ENCODE peak calls at places on chromosomes 5 and 9, in six cellular contexts. One of them, this sample, is unnamed.

GRCh38 chr5:175384724-175385552 is 59.0 kb downstream of the DRD1 start:
- DNase-seq in A549: no peak
- DNase-seq in HepG2: no peak
- DNase-seq in K562: no peak
- DNase-seq in endothelial cell of umbilical vein: no peak
- DNase-seq in GM12878: no peak
- DNase-seq in this sample: no peak

GRCh38 chr5:43034591-43034968 is 5.5 kb downstream of the ANXA2R start:
- DNase-seq in A549: no peak
- DNase-seq in HepG2: no peak
- DNase-seq in K562: no peak
- DNase-seq in endothelial cell of umbilical vein: peak; percentile 84
- DNase-seq in GM12878: no peak
- DNase-seq in this sample: peak; percentile 39

GRCh38 chr5:175195698-175196656 is 248.0 kb downstream of the DRD1 start:
- DNase-seq in A549: peak; percentile 25
- DNase-seq in HepG2: peak; percentile 78
- DNase-seq in K562: no peak
- DNase-seq in endothelial cell of umbilical vein: no peak
- DNase-seq in GM12878: no peak
- DNase-seq in this sample: peak; percentile 3

GRCh38 chr5:145960166-145960565 is 23.8 kb downstream of the SH3RF2 start:
- DNase-seq in A549: no peak
- DNase-seq in HepG2: no peak
- DNase-seq in K562: no peak
- DNase-seq in endothelial cell of umbilical vein: no peak
- DNase-seq in GM12878: no peak
- DNase-seq in this sample: no peak

GRCh38 chr9:127528407-127529251 is 77.3 kb downstream of the LRSAM1 start:
- DNase-seq in A549: no peak
- DNase-seq in HepG2: no peak
- DNase-seq in K562: no peak
- DNase-seq in endothelial cell of umbilical vein: peak; percentile 88
- DNase-seq in GM12878: no peak
- DNase-seq in this sample: no peak

GRCh38 chr9:96080364-96080763 is 204.9 kb downstream of the ERCC6L2 start:
- DNase-seq in A549: peak; percentile 82
- DNase-seq in HepG2: no peak
- DNase-seq in K562: no peak
- DNase-seq in endothelial cell of umbilical vein: no peak
- DNase-seq in GM12878: no peak
- DNase-seq in this sample: no peak

GRCh38 chr9:14520341-14520740 is 172.9 kb downstream of the ZDHHC21 start:
- DNase-seq in A549: no peak
- DNase-seq in HepG2: no peak
- DNase-seq in K562: no peak
- DNase-seq in endothelial cell of umbilical vein: no peak
- DNase-seq in GM12878: no peak
- DNase-seq in this sample: no peak

GRCh38 chr9:100308965-100309564 is 43.7 kb downstream of the TEX10 start:
- DNase-seq in A549: no peak
- DNase-seq in HepG2: no peak
- DNase-seq in K562: no peak
- DNase-seq in endothelial cell of umbilical vein: no peak
- DNase-seq in GM12878: no peak
- DNase-seq in this sample: no peak

GRCh38 chr5:156971848-156972525 is 9.0 kb upstream of the TIMD4 start:
- DNase-seq in A549: no peak
- DNase-seq in HepG2: no peak
- DNase-seq in K562: no peak
- DNase-seq in endothelial cell of umbilical vein: no peak
- DNase-seq in GM12878: no peak
- DNase-seq in this sample: no peak

GRCh38 chr9:89483592-89484474 is 14.1 kb downstream of the SEMA4D start:
- DNase-seq in A549: no peak
- DNase-seq in HepG2: no peak
- DNase-seq in K562: no peak
- DNase-seq in endothelial cell of umbilical vein: no peak
- DNase-seq in GM12878: no peak
- DNase-seq in this sample: peak; percentile 72

GRCh38 chr5:34930527-34930844 is 1.1 kb downstream of the DNAJC21 start:
- DNase-seq in A549: no peak
- DNase-seq in HepG2: no peak
- DNase-seq in K562: no peak
- DNase-seq in endothelial cell of umbilical vein: peak; percentile 67
- DNase-seq in GM12878: no peak
- DNase-seq in this sample: no peak

GRCh38 chr9:23492126-23493002 is 333.7 kb downstream of the ELAVL2 start:
- DNase-seq in A549: peak; percentile 13
- DNase-seq in HepG2: peak; percentile 31
- DNase-seq in K562: no peak
- DNase-seq in endothelial cell of umbilical vein: peak; percentile 64
- DNase-seq in GM12878: no peak
- DNase-seq in this sample: peak; percentile 20

GRCh38 chr5:142280066-142281011 is 44.5 kb downstream of the SPRY4 start:
- DNase-seq in A549: no peak
- DNase-seq in HepG2: peak; percentile 83
- DNase-seq in K562: peak; percentile 51
- DNase-seq in endothelial cell of umbilical vein: peak; percentile 70
- DNase-seq in GM12878: no peak
- DNase-seq in this sample: peak; percentile 44

GRCh38 chr5:149114403-149115312 is 26.6 kb upstream of the ABLIM3 start:
- DNase-seq in A549: peak; percentile 33
- DNase-seq in HepG2: peak; percentile 66
- DNase-seq in K562: peak; percentile 25
- DNase-seq in endothelial cell of umbilical vein: peak; percentile 88
- DNase-seq in GM12878: no peak
- DNase-seq in this sample: peak; percentile 74

GRCh38 chr9:602716-603115 is 238.8 kb upstream of the DMRT1 start:
- DNase-seq in A549: no peak
- DNase-seq in HepG2: no peak
- DNase-seq in K562: no peak
- DNase-seq in endothelial cell of umbilical vein: no peak
- DNase-seq in GM12878: no peak
- DNase-seq in this sample: no peak

GRCh38 chr5:151612689-151613427 is 21.7 kb upstream of the FAT2 start:
- DNase-seq in A549: peak; percentile 52
- DNase-seq in HepG2: no peak
- DNase-seq in K562: no peak
- DNase-seq in endothelial cell of umbilical vein: no peak
- DNase-seq in GM12878: peak; percentile 45
- DNase-seq in this sample: no peak

GRCh38 chr9:33708441-33708840 is 86.9 kb upstream of the PRSS3 start:
- DNase-seq in A549: no peak
- DNase-seq in HepG2: no peak
- DNase-seq in K562: no peak
- DNase-seq in endothelial cell of umbilical vein: no peak
- DNase-seq in GM12878: no peak
- DNase-seq in this sample: no peak

GRCh38 chr5:136375920-136376319 is 10.6 kb upstream of the TRPC7 start:
- DNase-seq in A549: no peak
- DNase-seq in HepG2: no peak
- DNase-seq in K562: no peak
- DNase-seq in endothelial cell of umbilical vein: no peak
- DNase-seq in GM12878: no peak
- DNase-seq in this sample: no peak

GRCh38 chr9:18909140-18910018 is 123.6 kb downstream of the SAXO1 start:
- DNase-seq in A549: no peak
- DNase-seq in HepG2: no peak
- DNase-seq in K562: peak; percentile 11
- DNase-seq in endothelial cell of umbilical vein: no peak
- DNase-seq in GM12878: no peak
- DNase-seq in this sample: peak; percentile 42

GRCh38 chr9:6907772-6908381 is 150.1 kb downstream of the KDM4C start:
- DNase-seq in A549: peak; percentile 15
- DNase-seq in HepG2: peak; percentile 38
- DNase-seq in K562: peak; percentile 12
- DNase-seq in endothelial cell of umbilical vein: peak; percentile 64
- DNase-seq in GM12878: no peak
- DNase-seq in this sample: peak; percentile 59

GRCh38 chr9:4662989-4663792 is 1.1 kb downstream of the PLPP6 start:
- DNase-seq in A549: no peak
- DNase-seq in HepG2: peak; percentile 65
- DNase-seq in K562: no peak
- DNase-seq in endothelial cell of umbilical vein: no peak
- DNase-seq in GM12878: no peak
- DNase-seq in this sample: peak; percentile 29

GRCh38 chr5:68468322-68468721 is 252.8 kb downstream of the PIK3R1 start:
- DNase-seq in A549: no peak
- DNase-seq in HepG2: no peak
- DNase-seq in K562: no peak
- DNase-seq in endothelial cell of umbilical vein: no peak
- DNase-seq in GM12878: no peak
- DNase-seq in this sample: no peak

GRCh38 chr5:64566531-64566930 is 60.7 kb downstream of the RGS7BP start:
- DNase-seq in A549: no peak
- DNase-seq in HepG2: no peak
- DNase-seq in K562: no peak
- DNase-seq in endothelial cell of umbilical vein: no peak
- DNase-seq in GM12878: no peak
- DNase-seq in this sample: no peak

GRCh38 chr5:103424453-103425205 is 138.0 kb downstream of the NUDT12 start:
- DNase-seq in A549: no peak
- DNase-seq in HepG2: no peak
- DNase-seq in K562: no peak
- DNase-seq in endothelial cell of umbilical vein: no peak
- DNase-seq in GM12878: no peak
- DNase-seq in this sample: no peak
- TF ChIP-seq MYC in A549: no peak
- TF ChIP-seq MYC in HepG2: no peak
- TF ChIP-seq MYC in K562: no peak
- TF ChIP-seq MYC in endothelial cell of umbilical vein: no peak
- TF ChIP-seq MYC in GM12878: no peak
- TF ChIP-seq MYC in this sample: no peak

GRCh38 chr5:122180863-122181519 is 51.6 kb downstream of the ZNF474 start:
- DNase-seq in A549: no peak
- DNase-seq in HepG2: no peak
- DNase-seq in K562: no peak
- DNase-seq in endothelial cell of umbilical vein: peak; percentile 81
- DNase-seq in GM12878: no peak
- DNase-seq in this sample: no peak
- H3K4me3 ChIP-seq in A549: no peak overlapping the region
- H3K4me3 ChIP-seq in HepG2: no peak overlapping the region
- H3K4me3 ChIP-seq in K562: no peak overlapping the region
- H3K4me3 ChIP-seq in endothelial cell of umbilical vein: no peak overlapping the region
- H3K4me3 ChIP-seq in GM12878: no peak overlapping the region
- H3K4me3 ChIP-seq in this sample: no peak overlapping the region

GRCh38 chr9:16417749-16418148 is 452.7 kb downstream of the BNC2 start:
- DNase-seq in A549: no peak
- DNase-seq in HepG2: no peak
- DNase-seq in K562: no peak
- DNase-seq in endothelial cell of umbilical vein: peak; percentile 46
- DNase-seq in GM12878: no peak
- DNase-seq in this sample: no peak

GRCh38 chr9:16413509-16414016 is 456.9 kb downstream of the BNC2 start:
- DNase-seq in A549: peak; percentile 57
- DNase-seq in HepG2: peak; percentile 95
- DNase-seq in K562: no peak
- DNase-seq in endothelial cell of umbilical vein: no peak
- DNase-seq in GM12878: no peak
- DNase-seq in this sample: peak; percentile 96

GRCh38 chr9:16414451-16414850 is 456.0 kb downstream of the BNC2 start:
- DNase-seq in A549: no peak
- DNase-seq in HepG2: no peak
- DNase-seq in K562: no peak
- DNase-seq in endothelial cell of umbilical vein: no peak
- DNase-seq in GM12878: no peak
- DNase-seq in this sample: no peak

GRCh38 chr9:16419124-16419523 is 451.3 kb downstream of the BNC2 start:
- DNase-seq in A549: no peak
- DNase-seq in HepG2: no peak
- DNase-seq in K562: no peak
- DNase-seq in endothelial cell of umbilical vein: no peak
- DNase-seq in GM12878: no peak
- DNase-seq in this sample: no peak

DNA sequence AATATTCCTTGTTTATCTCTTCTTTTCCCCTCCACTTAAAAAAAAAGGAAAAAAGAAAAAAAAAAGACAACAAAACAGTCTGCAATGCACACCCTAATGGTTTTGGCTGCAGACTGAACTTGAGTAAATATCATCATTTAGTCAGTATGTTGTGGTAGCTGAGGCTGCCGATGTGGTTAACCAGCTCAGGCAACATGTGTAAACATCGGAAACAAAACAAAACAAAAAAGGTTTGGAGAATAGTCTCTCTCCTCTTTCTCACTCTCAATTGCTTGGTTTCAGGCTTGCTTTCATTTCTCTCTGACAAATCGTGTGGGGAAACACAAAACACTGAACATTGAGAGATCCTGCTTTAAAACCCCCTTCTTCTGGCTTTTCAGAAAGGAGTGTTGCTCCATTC is 453.4 kb downstream of the BNC2 start:
- DNase-seq in A549: no peak
- DNase-seq in HepG2: no peak
- DNase-seq in K562: no peak
- DNase-seq in endothelial cell of umbilical vein: peak; percentile 39
- DNase-seq in GM12878: peak; percentile 45
- DNase-seq in this sample: peak; percentile 50
- TF ChIP-seq MYC in A549: no peak
- TF ChIP-seq MYC in HepG2: no peak
- TF ChIP-seq MYC in K562: no peak
- TF ChIP-seq MYC in endothelial cell of umbilical vein: no peak
- TF ChIP-seq MYC in GM12878: no peak
- TF ChIP-seq MYC in this sample: peak; percentile 23

GRCh38 chr9:108442604-108443277 is 413.0 kb downstream of the ACTL7B start:
- DNase-seq in A549: no peak
- DNase-seq in HepG2: peak; percentile 50
- DNase-seq in K562: no peak
- DNase-seq in endothelial cell of umbilical vein: no peak
- DNase-seq in GM12878: no peak
- DNase-seq in this sample: no peak

GRCh38 chr9:108443278-108443633 is 412.5 kb downstream of the ACTL7B start:
- DNase-seq in A549: no peak
- DNase-seq in HepG2: peak; percentile 58
- DNase-seq in K562: no peak
- DNase-seq in endothelial cell of umbilical vein: no peak
- DNase-seq in GM12878: no peak
- DNase-seq in this sample: no peak

GRCh38 chr9:108443741-108444140 is 412.0 kb downstream of the ACTL7B start:
- DNase-seq in A549: no peak
- DNase-seq in HepG2: peak; percentile 35
- DNase-seq in K562: no peak
- DNase-seq in endothelial cell of umbilical vein: peak; percentile 66
- DNase-seq in GM12878: no peak
- DNase-seq in this sample: no peak

GRCh38 chr9:108445431-108446018 is 410.3 kb downstream of the ACTL7B start:
- DNase-seq in A549: no peak
- DNase-seq in HepG2: peak; percentile 99
- DNase-seq in K562: no peak
- DNase-seq in endothelial cell of umbilical vein: no peak
- DNase-seq in GM12878: no peak
- DNase-seq in this sample: no peak

GRCh38 chr9:108444400-108445358 is 411.1 kb downstream of the ACTL7B start:
- DNase-seq in A549: no peak
- DNase-seq in HepG2: peak; percentile 72
- DNase-seq in K562: no peak
- DNase-seq in endothelial cell of umbilical vein: peak; percentile 89
- DNase-seq in GM12878: no peak
- DNase-seq in this sample: no peak
- H3K4me3 ChIP-seq in A549: no peak overlapping the region
- H3K4me3 ChIP-seq in HepG2: no peak overlapping the region
- H3K4me3 ChIP-seq in K562: no peak overlapping the region
- H3K4me3 ChIP-seq in endothelial cell of umbilical vein: no peak overlapping the region
- H3K4me3 ChIP-seq in GM12878: no peak overlapping the region
- H3K4me3 ChIP-seq in this sample: no peak overlapping the region